ENCODE peak calls at places on chromosomes 6 and 20, in six cellular contexts. A is fibroblast of the aortic adventitia; X is NCI-H510A treated with DMSO at 0.1 percent for 48 hours; C is CD4-positive, alpha-beta memory T cell; O is NCI-H1105; U is SJSA1. Z is an unnamed sample.
A peak's percentile ranks its signal among the peaks of the same experiment; 100 is the strongest.

GRCh38 chr6:11350294-11350693 is 117.8 kb upstream of the NEDD9 start:
- DNase-seq in A (no peak), X (no peak), C (no peak), O (no peak), U (no peak), Z (no peak)

GRCh38 chr6:131655387-131655786 is 18.3 kb downstream of the ENPP3 start:
- DNase-seq in A (no peak), X (no peak), C (no peak), O (no peak), U (no peak), Z (no peak)

GRCh38 chr6:116387374-116387773 is 16.6 kb downstream of the DSE start:
- DNase-seq in A (peak; percentile 62), X (no peak), C (no peak), O (no peak), U (no peak), Z (no peak)

GRCh38 chr6:138920906-138921305 is 67.1 kb downstream of the REPS1 start:
- DNase-seq in A (no peak), X (no peak), C (no peak), O (no peak), U (no peak), Z (no peak)

GRCh38 chr20:22691369-22692118 is 107.2 kb upstream of the FOXA2 start:
- DNase-seq in A (peak; percentile 77), X (peak; percentile 94), C (peak; percentile 26), O (peak; percentile 71), U (peak; percentile 63), Z (peak; percentile 85)

GRCh38 chr6:26304213-26305096 is 60.5 kb upstream of the BTN3A2 start:
- DNase-seq in A (peak; percentile 91), X (no peak), C (peak; percentile 64), O (no peak), U (no peak), Z (no peak)

GRCh38 chr6:161186173-161186769 is 87.6 kb downstream of the AGPAT4 start:
- DNase-seq in A (peak; percentile 71), X (no peak), C (no peak), O (no peak), U (peak; percentile 54), Z (no peak)

GRCh38 chr6:89299451-89299850 is 15.6 kb downstream of the GABRR2 start:
- DNase-seq in A (no peak), X (no peak), C (no peak), O (no peak), U (no peak), Z (no peak)

GRCh38 chr20:49964964-49965780 is 17.6 kb upstream of the SNAI1 start:
- DNase-seq in A (peak; percentile 16), X (peak; percentile 12), C (no peak), O (peak; percentile 7), U (peak; percentile 46), Z (no peak)

Z was measured in NCI-H345.